ENCODE peak calls at places on chromosomes 4 and X, in four cellular contexts. E is HTR-8/SVneo, I is GM12865, Q is small intestine. M is an unnamed sample.

GRCh38 chr4:151340751-151341385 is 15.5 kb upstream of the SH3D19 start:
- DNase-seq in I (no peak), E (no peak), Q (peak; percentile 92), M (no peak)

GRCh38 chr4:89253306-89253705 is 54.3 kb downstream of the GPRIN3 start:
- DNase-seq in Q (peak; percentile 86), I (no peak), E (no peak), M (no peak)

GRCh38 chr4:26609868-26610267 is 26.0 kb downstream of the TBC1D19 start:
- DNase-seq in I (no peak), Q (no peak), E (no peak), M (no peak)

GRCh38 chrX:150575415-150575814 is 7.0 kb downstream of the MTM1 start:
- DNase-seq in E (no peak), Q (no peak), I (peak; percentile 38), M (peak; percentile 94)

GRCh38 chr4:168856312-168856711 is 153.7 kb downstream of the CBR4 start:
- DNase-seq in Q (no peak), I (no peak), E (no peak), M (peak; percentile 81)

GRCh38 chr4:6943012-6943869 is 33.6 kb downstream of the TBC1D14 start:
- DNase-seq in E (no peak), Q (peak; percentile 62), I (no peak), M (no peak)

GRCh38 chr4:683982-684571 is 4.9 kb downstream of the SLC49A3 start:
- DNase-seq in E (no peak), I (peak; percentile 40), Q (peak; percentile 72), M (peak; percentile 43)

GRCh38 chr4:6732441-6733357 is 16.7 kb downstream of the BLOC1S4 start:
- DNase-seq in Q (peak; percentile 72), E (peak; percentile 36), I (no peak), M (peak; percentile 86)

GRCh38 chr4:74376888-74377483 is 12.0 kb downstream of the EREG start:
- DNase-seq in E (peak; percentile 26), Q (peak; percentile 69), I (peak; percentile 41), M (peak; percentile 62)

M was measured in M059J.